ENCODE peak calls at places on chromosome 14, in five cellular contexts. E is Calu3, H is NCI-H1092 treated with DMSO at 0.1 percent for 48 hours, D is Caki2, I is NCI-H2107. R is an unnamed sample.

GRCh38 chr14:73285979-73286378 is 48.7 kb downstream of the PAPLN start:
- DNase-seq in E (no peak), H (no peak), D (no peak), I (no peak), R (no peak)

GRCh38 chr14:24297190-24297964 is 2.2 kb downstream of the DHRS1 start:
- DNase-seq in E (peak; percentile 36), H (peak; percentile 26), D (peak; percentile 46), I (no peak), R (no peak)

GRCh38 chr14:70934502-70935134 is 27.4 kb downstream of the PCNX1 start:
- DNase-seq in E (no peak), H (no peak), D (no peak), I (no peak), R (no peak)

GRCh38 chr14:93536945-93537344 is 106.2 kb downstream of the UNC79 start:
- DNase-seq in E (peak; percentile 11), H (no peak), D (no peak), I (no peak), R (no peak)

GRCh38 chr14:23366163-23366921 is 1.4 kb upstream of the EFS start:
- DNase-seq in E (no peak), H (peak; percentile 26), D (no peak), I (peak; percentile 68), R (no peak)

GRCh38 chr14:75554482-75554881 is 23.9 kb upstream of the FLVCR2 start:
- DNase-seq in E (peak; percentile 48), H (no peak), D (no peak), I (no peak), R (peak; percentile 100)

GRCh38 chr14:52314521-52315354 is 626 bp downstream of the PTGER2 start:
- DNase-seq in E (peak; percentile 12), H (peak; percentile 54), D (peak; percentile 35), I (no peak), R (no peak)

GRCh38 chr14:92607702-92608429 is 94.3 kb downstream of the RIN3 start:
- DNase-seq in E (no peak), H (no peak), D (peak; percentile 60), I (no peak), R (no peak)

GRCh38 chr14:53432378-53432802 is 279.3 kb upstream of the DDHD1 start:
- DNase-seq in E (peak; percentile 49), H (peak; percentile 39), D (peak; percentile 28), I (no peak), R (peak; percentile 25)

R was measured in PC-9.